ENCODE peak calls at places on chromosomes 11 and 22, in eight cellular contexts. L, A, J, E, S, B, D and Z are unnamed samples.

GRCh38 chr11:120316880-120317688 is 8.0 kb upstream of the TLCD5 start:
- DNase-seq in B (peak), J (peak), L (no peak), S (no peak), A (no peak), D (no peak), E (peak), Z (no peak)

GRCh38 chr11:117144477-117145392 is 648 bp downstream of the PAFAH1B2 start:
- DNase-seq in J (peak), E (peak), A (peak), L (peak), D (no peak), B (peak), S (peak), Z (no peak)

GRCh38 chr11:10639350-10639749 is 54.2 kb downstream of the IRAG1 start:
- DNase-seq in L (no peak), J (no peak), D (no peak), E (peak), S (no peak), B (no peak), A (no peak), Z (no peak)

GRCh38 chr11:84780689-84781293 is 846.4 kb downstream of the DLG2 start:
- DNase-seq in S (no peak), E (no peak), A (peak), L (no peak), B (peak), D (peak), J (peak), Z (no peak)

GRCh38 chr11:33891714-33892327 is at the start of gene LMO2:
- DNase-seq in L (no peak), B (no peak), S (no peak), E (no peak), A (no peak), D (no peak), J (no peak), Z (no peak)

GRCh38 chr11:103499710-103500340 is 390.6 kb downstream of the DYNC2H1 start:
- DNase-seq in D (no peak), L (no peak), S (no peak), E (no peak), B (no peak), A (no peak), J (no peak), Z (no peak)

GRCh38 chr22:46122511-46122971 is 27.8 kb upstream of the PPARA start:
- DNase-seq in E (peak), J (peak), S (peak), B (peak), A (no peak), L (peak), D (no peak), Z (peak)

GRCh38 chr11:75826463-75827220 is 11.6 kb downstream of the UVRAG start:
- DNase-seq in J (peak), L (no peak), A (no peak), E (no peak), S (no peak), D (no peak), B (peak), Z (no peak)

GRCh38 chr22:40289991-40290459 is 56.3 kb upstream of the ADSL start:
- DNase-seq in L (peak), J (no peak), E (no peak), A (no peak), D (no peak), B (no peak), S (peak), Z (peak)

GRCh38 chr11:12757416-12757815 is 83.2 kb downstream of the TEAD1 start:
- DNase-seq in D (no peak), S (no peak), A (no peak), B (peak), L (no peak), J (no peak), E (no peak), Z (no peak)

GRCh38 chr11:101010899-101011298 is 118.7 kb downstream of the PGR start:
- DNase-seq in J (peak), L (no peak), B (no peak), E (no peak), A (no peak), D (no peak), S (no peak), Z (no peak)

GRCh38 chr11:120778692-120779490 is 245.0 kb upstream of the TBCEL start:
- DNase-seq in L (no peak), J (peak), B (no peak), S (no peak), E (no peak), D (no peak), A (no peak), Z (no peak)

GRCh38 chr11:34261095-34261494 is 96.7 kb downstream of the ABTB2 start:
- DNase-seq in A (no peak), S (no peak), L (no peak), B (no peak), D (no peak), J (no peak), E (no peak), Z (no peak)

GRCh38 chr11:44743326-44743725 is 16.6 kb downstream of the TSPAN18 start:
- DNase-seq in L (no peak), D (no peak), J (no peak), A (no peak), S (no peak), E (no peak), B (no peak), Z (no peak)

GRCh38 chr11:66237867-66238266 is 30.6 kb upstream of the RAB1B start:
- DNase-seq in D (no peak), A (no peak), L (no peak), J (peak), E (no peak), S (no peak), B (no peak), Z (no peak)

GRCh38 chr11:60928563-60929001 is 4.3 kb downstream of the TMEM132A start:
- DNase-seq in A (no peak), B (no peak), S (no peak), L (no peak), D (no peak), E (no peak), J (no peak), Z (no peak)

GRCh38 chr22:43133401-43133800 is 9.8 kb downstream of the MCAT start:
- DNase-seq in A (no peak), B (no peak), L (no peak), E (no peak), D (no peak), J (no peak), S (no peak), Z (no peak)

GRCh38 chr22:19488285-19488684 is 8.6 kb downstream of the CDC45 start:
- DNase-seq in B (no peak), A (no peak), E (no peak), L (no peak), J (no peak), S (no peak), D (no peak), Z (no peak)

GRCh38 chr22:19673660-19674059 is 40.6 kb upstream of the SEPTIN5 start:
- DNase-seq in D (no peak), B (no peak), A (no peak), E (no peak), S (no peak), L (no peak), J (no peak), Z (no peak)

GRCh38 chr22:43050995-43051394 is 36.0 kb upstream of the PACSIN2 start:
- DNase-seq in J (peak), E (no peak), L (no peak), A (peak), D (no peak), B (no peak), S (no peak), Z (no peak)

GRCh38 chr22:45769569-45770210 is 98.1 kb downstream of the ATXN10 start:
- DNase-seq in D (no peak), J (no peak), B (no peak), A (no peak), L (no peak), S (no peak), E (no peak), Z (no peak)

GRCh38 chr22:45334528-45334927 is 24.8 kb downstream of the FAM118A start:
- DNase-seq in A (no peak), S (no peak), E (no peak), D (no peak), B (no peak), L (no peak), J (no peak), Z (no peak)

GRCh38 chr11:67780056-67780455 is 105.6 kb upstream of the ALDH3B2 start:
- DNase-seq in B (peak), L (no peak), S (no peak), J (no peak), D (no peak), A (no peak), E (no peak), Z (no peak)

GRCh38 chr22:49923445-49923844 is 5.0 kb downstream of the CRELD2 start:
- DNase-seq in L (no peak), D (no peak), A (no peak), J (no peak), B (no peak), S (peak), E (no peak), Z (no peak)

GRCh38 chr22:38758276-38758945 is 2.6 kb upstream of the SUN2 start:
- DNase-seq in L (peak), A (no peak), J (no peak), D (no peak), S (peak), E (no peak), B (no peak), Z (peak)

GRCh38 chr11:121464352-121464946 is 11.7 kb upstream of the SORL1-AS1 start:
- DNase-seq in A (peak), D (no peak), S (no peak), J (no peak), E (peak), B (peak), L (peak), Z (peak)